ENCODE peak calls at places on chromosomes 6 and 20, in four cellular contexts. N is central memory CD4-positive, alpha-beta T cell; B is cardiac muscle cell; C is OCI-LY7. S is an unnamed sample.

GRCh38 chr6:113921299-113921904 is 49.5 kb downstream of the HDAC2 start:
- DNase-seq in N (no peak), B (no peak), C (no peak), S (no peak)

GRCh38 chr6:15351631-15352030 is 105.8 kb downstream of the JARID2 start:
- DNase-seq in N (no peak), B (peak; percentile 86), C (no peak), S (no peak)

GRCh38 chr6:53065266-53066058 is at the start of gene FBXO9:
- DNase-seq in N (peak; percentile 79), B (peak; percentile 62), C (peak; percentile 79), S (peak; percentile 90)

GRCh38 chr20:5788385-5788895 is 38.2 kb downstream of the SHLD1 start:
- DNase-seq in N (peak; percentile 78), B (peak; percentile 94), C (peak; percentile 96), S (peak; percentile 89)

GRCh38 chr6:23180504-23181293 is 611.3 kb downstream of the HDGFL1 start:
- DNase-seq in N (no peak), B (peak; percentile 93), C (no peak), S (no peak)

GRCh38 chr20:51636123-51636522 is 93.6 kb upstream of the NFATC2 start:
- DNase-seq in N (no peak), B (no peak), C (no peak), S (no peak)

GRCh38 chr6:12602951-12603710 is 113.4 kb upstream of the PHACTR1 start:
- DNase-seq in N (no peak), B (peak; percentile 92), C (peak; percentile 77), S (no peak)

GRCh38 chr6:41878961-41879405 is 16.2 kb downstream of the USP49 start:
- DNase-seq in N (no peak), B (peak; percentile 9), C (no peak), S (no peak)

GRCh38 chr20:32007787-32008616 is 2.2 kb upstream of the CCM2L start:
- DNase-seq in N (no peak), B (peak; percentile 50), C (no peak), S (peak; percentile 84)

GRCh38 chr6:36068603-36069002 is 41.0 kb downstream of the MAPK14 start:
- DNase-seq in N (no peak), B (no peak), C (no peak), S (no peak)

GRCh38 chr20:55216525-55217242 is 741.3 kb downstream of the DOK5 start:
- DNase-seq in N (no peak), B (no peak), C (no peak), S (no peak)